ENCODE peak calls at places on chromosome 6, in eight cellular contexts. B is GM03348; N is upper lobe of right lung; S is activated gamma-delta T cell treated with Interleukin-2 at 50 U/mL for 16 hours; X is activated CD8-positive, alpha-beta memory T cell treated with anti-CD3 and anti-CD28 coated beads for 24 hours; Y is fibroblast of the conjunctiva; G is A549; R is substantia nigra. D is an unnamed sample.
A peak's percentile ranks its signal among the peaks of the same experiment; 100 is the strongest.

GRCh38 chr6:5570641-5571040 is 309.3 kb downstream of the FARS2 start:
- DNase-seq in X (no peak), G (no peak), R (no peak), Y (no peak), S (no peak), B (no peak), N (no peak), D (no peak)

GRCh38 chr6:33213166-33213988 is 5.1 kb downstream of the RING1 start:
- DNase-seq in B (peak; percentile 67), R (no peak), G (no peak), S (no peak), X (peak; percentile 75), Y (no peak), N (no peak), D (no peak)

GRCh38 chr6:22025468-22026159 is 271.2 kb downstream of the PRL start:
- DNase-seq in N (no peak), X (no peak), R (no peak), Y (no peak), B (peak; percentile 71), S (no peak), G (peak; percentile 73), D (no peak)

GRCh38 chr6:157966990-157967389 is 14.7 kb upstream of the SYNJ2 start:
- DNase-seq in R (no peak), G (no peak), X (no peak), B (no peak), N (no peak), Y (no peak), S (no peak), D (no peak)

GRCh38 chr6:127301199-127301700 is 34.6 kb downstream of the RNF146 start:
- DNase-seq in S (no peak), R (no peak), Y (no peak), N (no peak), X (no peak), G (no peak), B (peak; percentile 16), D (no peak)

GRCh38 chr6:168739381-168739780 is 298.4 kb downstream of the SMOC2 start:
- DNase-seq in R (no peak), X (no peak), B (no peak), Y (no peak), S (no peak), G (no peak), N (no peak), D (no peak)

GRCh38 chr6:36247691-36248090 is 22.2 kb upstream of the PNPLA1 start:
- DNase-seq in B (peak; percentile 61), N (no peak), S (no peak), X (no peak), R (no peak), G (no peak), Y (no peak), D (no peak)

GRCh38 chr6:56766806-56767178 is 124.1 kb upstream of the DST start:
- DNase-seq in N (no peak), S (no peak), G (no peak), B (no peak), X (no peak), Y (peak; percentile 41), R (no peak), D (no peak)

GRCh38 chr6:12175626-12176025 is 114.5 kb upstream of the EDN1 start:
- DNase-seq in B (no peak), R (no peak), S (no peak), X (no peak), Y (no peak), G (no peak), N (no peak), D (no peak)

GRCh38 chr6:37491830-37492208 is 7.9 kb downstream of the CCDC167 start:
- DNase-seq in R (no peak), Y (no peak), N (no peak), S (no peak), B (no peak), G (no peak), X (no peak), D (no peak)

GRCh38 chr6:57029213-57029612 is 17.3 kb upstream of the KIAA1586 start:
- DNase-seq in G (no peak), X (no peak), B (no peak), R (no peak), Y (no peak), S (no peak), N (no peak), D (no peak)

GRCh38 chr6:140850438-140850837 is 1282.3 kb upstream of the GJE1 start:
- DNase-seq in X (no peak), Y (no peak), N (no peak), S (no peak), G (no peak), R (no peak), B (no peak), D (no peak)

GRCh38 chr6:149045404-149045803 is 272.1 kb upstream of the TAB2 start:
- DNase-seq in S (no peak), G (no peak), R (no peak), N (no peak), B (no peak), Y (no peak), X (no peak), D (no peak)

GRCh38 chr6:132830236-132830799 is 15.9 kb downstream of the RPS12 start:
- DNase-seq in B (peak; percentile 38), R (no peak), N (no peak), G (peak; percentile 35), X (no peak), Y (no peak), S (no peak), D (peak; percentile 38)

GRCh38 chr6:11207199-11207968 is 25.1 kb downstream of the NEDD9 start:
- DNase-seq in S (no peak), G (peak; percentile 98), Y (peak; percentile 97), B (peak; percentile 67), R (no peak), X (no peak), N (no peak), D (no peak)

GRCh38 chr6:141202641-141203040 is 930.1 kb upstream of the GJE1 start:
- DNase-seq in S (no peak), G (no peak), Y (no peak), X (no peak), B (peak; percentile 3), R (no peak), N (no peak), D (no peak)

GRCh38 chr6:128767705-128768104 is 115.2 kb upstream of the LAMA2 start:
- DNase-seq in G (no peak), N (no peak), X (no peak), B (no peak), S (no peak), Y (no peak), R (no peak), D (no peak)

GRCh38 chr6:127436578-127437110 is 22.5 kb downstream of the KIAA0408 start:
- DNase-seq in X (no peak), G (no peak), B (no peak), S (no peak), N (no peak), R (no peak), Y (no peak), D (no peak)

GRCh38 chr6:99590728-99591672 is 15.6 kb upstream of the PRDM13 start:
- DNase-seq in G (no peak), X (no peak), S (no peak), B (no peak), Y (no peak), N (no peak), R (no peak), D (no peak)

GRCh38 chr6:27892596-27893058 is 19.6 kb downstream of the OR2B2 start:
- DNase-seq in N (no peak), X (peak; percentile 94), R (no peak), B (peak; percentile 12), Y (no peak), S (no peak), G (no peak), D (no peak)

GRCh38 chr6:55980627-55981211 is 105.3 kb upstream of the BMP5 start:
- DNase-seq in G (peak; percentile 25), B (peak; percentile 35), X (no peak), N (no peak), S (no peak), R (no peak), Y (peak; percentile 26), D (peak; percentile 16)

GRCh38 chr6:849075-849506 is 156.2 kb upstream of the EXOC2 start:
- DNase-seq in Y (no peak), S (no peak), R (no peak), X (no peak), B (no peak), G (no peak), N (no peak), D (no peak)

GRCh38 chr6:56096946-56097345 is 150.4 kb downstream of the COL21A1 start:
- DNase-seq in X (no peak), G (no peak), R (no peak), Y (no peak), B (no peak), N (no peak), S (no peak), D (no peak)

GRCh38 chr6:139369068-139369467 is 5.4 kb downstream of the CITED2 start:
- DNase-seq in X (no peak), N (no peak), S (no peak), Y (no peak), R (no peak), G (no peak), B (no peak), D (no peak)

GRCh38 chr6:152301021-152301805 is 335.9 kb downstream of the SYNE1 start:
- DNase-seq in Y (peak; percentile 32), S (no peak), N (no peak), X (no peak), G (no peak), R (no peak), B (no peak), D (no peak)

GRCh38 chr6:33856655-33857054 is 52.9 kb upstream of the MLN start:
- DNase-seq in R (no peak), Y (no peak), G (no peak), S (peak; percentile 78), N (no peak), B (no peak), X (peak; percentile 84), D (no peak)